ENCODE peak calls at places on chromosomes 3 and 15, in seven cellular contexts. G is activated CD4-positive, alpha-beta T cell treated with anti-CD3 and anti-CD28 coated beads for 36 hours; X is memory B cell; F is C1 segment of cervical spinal cord; C is stomach; L is RPMI8226; E is epithelial cell of proximal tubule. O is an unnamed sample.

GRCh38 chr3:65562444-65562843 is 476.3 kb downstream of the MAGI1 start:
- DNase-seq in G (no peak), X (no peak), F (no peak), C (no peak), L (no peak), E (no peak), O (no peak)

GRCh38 chr3:184868477-184868876 is 56.5 kb downstream of the VPS8 start:
- DNase-seq in G (no peak), X (no peak), F (no peak), C (no peak), L (no peak), E (no peak), O (no peak)

GRCh38 chr15:74773731-74774252 is 8.1 kb upstream of the CSK start:
- DNase-seq in G (no peak), X (no peak), F (no peak), C (no peak), L (no peak), E (no peak), O (no peak)

GRCh38 chr3:111619833-111620232 is 24.7 kb upstream of the ZBED2 start:
- DNase-seq in G (no peak), X (no peak), F (no peak), C (no peak), L (no peak), E (no peak), O (no peak)

GRCh38 chr15:61749169-61749568 is 311.1 kb downstream of the VPS13C start:
- DNase-seq in G (no peak), X (no peak), F (no peak), C (no peak), L (no peak), E (no peak), O (no peak)

GRCh38 chr3:194031349-194031748 is 104.6 kb upstream of the HES1 start:
- DNase-seq in G (no peak), X (no peak), F (no peak), C (no peak), L (no peak), E (no peak), O (no peak)

GRCh38 chr3:17581421-17582080 is 160.9 kb downstream of the TBC1D5 start:
- DNase-seq in G (no peak), X (no peak), F (no peak), C (no peak), L (no peak), E (no peak), O (no peak)

GRCh38 chr3:89560546-89560945 is 453.1 kb downstream of the EPHA3 start:
- DNase-seq in G (no peak), X (no peak), F (no peak), C (no peak), L (no peak), E (no peak), O (no peak)

GRCh38 chr3:63508775-63509174 is 143.7 kb upstream of the SNTN start:
- DNase-seq in G (no peak), X (no peak), F (no peak), C (no peak), L (no peak), E (no peak), O (no peak)

GRCh38 chr3:45499529-45499928 is 95.0 kb upstream of the LIMD1 start:
- DNase-seq in G (no peak), X (no peak), F (no peak), C (no peak), L (peak; percentile 28), E (peak; percentile 9), O (no peak)

GRCh38 chr15:49154799-49155109 is 645 bp downstream of the COPS2 start:
- DNase-seq in G (no peak), X (no peak), F (no peak), C (no peak), L (peak; percentile 38), E (no peak), O (no peak)

GRCh38 chr15:57861805-57862586 is 155.5 kb downstream of the POLR2M start:
- DNase-seq in G (no peak), X (no peak), F (no peak), C (no peak), L (no peak), E (no peak), O (no peak)

GRCh38 chr15:88897456-88898194 is 2.3 kb upstream of the HAPLN3 start:
- DNase-seq in G (peak; percentile 86), X (no peak), F (no peak), C (peak; percentile 89), L (peak; percentile 98), E (no peak), O (peak; percentile 85)

GRCh38 chr3:12954891-12955650 is 113.7 kb upstream of the RPL32 start:
- DNase-seq in G (peak; percentile 60), X (peak; percentile 78), F (no peak), C (peak; percentile 83), L (no peak), E (no peak), O (no peak)